ENCODE peak calls at places on chromosomes 5 and 9, in nine cellular contexts. Q is K562, T is PC-3, K is fibroblast of lung, F is HCT116, W is neuronal stem cell, I is GM12878, R is hepatocyte, A is neural progenitor cell. Y is an unnamed sample. For H3K36me3, the result is how much of the 10 kb centered on the place peaks cover.

GRCh38 chr9:92154016-92154415 is 38.8 kb upstream of the SPTLC1 start:
- DNase-seq in Q (no peak), T (no peak), K (no peak), F (no peak), W (no peak), I (no peak), R (no peak), A (no peak), Y (no peak)

GRCh38 chr5:169442354-169443248 is 141.0 kb upstream of the SPDL1 start:
- DNase-seq in Q (no peak), T (no peak), K (peak), F (no peak), W (no peak), I (no peak), R (peak), A (no peak), Y (no peak)

GRCh38 chr5:154801083-154801482 is 45.9 kb downstream of the LARP1 start:
- DNase-seq in Q (no peak), T (peak), K (peak), F (no peak), W (no peak), I (no peak), R (no peak), A (no peak), Y (peak)

GRCh38 chr5:116773926-116774325 is 199.3 kb upstream of the SEMA6A start:
- DNase-seq in Q (no peak), T (no peak), K (no peak), F (no peak), W (no peak), I (no peak), R (no peak), A (peak), Y (no peak)

GRCh38 chr5:101260857-101261256 is 357.8 kb upstream of the ST8SIA4 start:
- DNase-seq in Q (no peak), T (no peak), K (no peak), F (no peak), W (no peak), I (no peak), R (peak), A (no peak), Y (no peak)

GRCh38 chr9:3321186-3321585 is 204.6 kb downstream of the RFX3 start:
- DNase-seq in Q (no peak), T (no peak), K (no peak), F (no peak), W (no peak), I (no peak), R (no peak), A (no peak), Y (no peak)

GRCh38 chr9:82090041-82090440 is 101.5 kb downstream of the SPATA31D1 start:
- DNase-seq in Q (no peak), T (no peak), K (no peak), F (no peak), W (no peak), I (no peak), R (no peak), A (no peak), Y (no peak)

GRCh38 chr9:1267581-1267980 is 217.4 kb downstream of the DMRT2 start:
- DNase-seq in Q (no peak), T (peak), K (no peak), F (no peak), W (no peak), I (no peak), R (no peak), A (no peak), Y (no peak)

GRCh38 chr5:38709678-38710306 is 136.0 kb upstream of the OSMR start:
- DNase-seq in Q (no peak), T (no peak), K (no peak), F (no peak), W (no peak), I (no peak), R (no peak), A (no peak), Y (no peak)

GRCh38 chr9:91840469-91840868 is 109.6 kb downstream of the ROR2 start:
- DNase-seq in Q (no peak), T (no peak), K (no peak), F (no peak), W (no peak), I (no peak), R (no peak), A (no peak), Y (no peak)

GRCh38 chr9:17075758-17076485 is 58.9 kb upstream of the CNTLN start:
- DNase-seq in Q (no peak), T (no peak), K (no peak), F (no peak), W (no peak), I (no peak), R (no peak), A (no peak), Y (no peak)

GRCh38 chr9:82606761-82607382 is 456.1 kb downstream of the RASEF start:
- DNase-seq in Q (no peak), T (peak), K (peak), F (peak), W (peak), I (peak), R (peak), A (peak), Y (peak)

GRCh38 chr5:60852940-60853339 is 8.9 kb upstream of the ELOVL7 start:
- DNase-seq in Q (peak), T (no peak), K (no peak), F (no peak), W (no peak), I (no peak), R (no peak), A (no peak), Y (no peak)

GRCh38 chr5:26847041-26847736 is 191.2 kb downstream of the CDH9 start:
- DNase-seq in Q (no peak), T (no peak), K (no peak), F (no peak), W (no peak), I (no peak), R (peak), A (peak), Y (peak)

GRCh38 chr5:158026248-158027031 is 167.5 kb upstream of the CLINT1 start:
- DNase-seq in Q (no peak), T (no peak), K (peak), F (no peak), W (no peak), I (no peak), R (peak), A (no peak), Y (no peak)

GRCh38 chr5:28281381-28281780 is 1243.0 kb upstream of the CDH9 start:
- DNase-seq in Q (no peak), T (peak), K (peak), F (no peak), W (no peak), I (no peak), R (no peak), A (no peak), Y (peak)

GRCh38 chr9:89639367-89639795 is 34.6 kb downstream of the GADD45G start:
- DNase-seq in Q (no peak), T (no peak), K (no peak), F (no peak), W (no peak), I (no peak), R (no peak), A (no peak), Y (no peak)

GRCh38 chr5:79878721-79879336 is 112.2 kb downstream of the MTX3 start:
- DNase-seq in Q (peak), T (peak), K (no peak), F (peak), W (no peak), I (no peak), R (no peak), A (peak), Y (peak)

GRCh38 chr5:6900247-6900646 is 187.0 kb downstream of the TENT4A start:
- DNase-seq in Q (no peak), T (no peak), K (no peak), F (no peak), W (no peak), I (no peak), R (no peak), A (no peak), Y (no peak)

GRCh38 chr5:169905017-169905416 is 75.3 kb downstream of the INSYN2B start:
- DNase-seq in Q (no peak), T (no peak), K (no peak), F (no peak), W (no peak), I (no peak), R (no peak), A (peak), Y (no peak)

DNA sequence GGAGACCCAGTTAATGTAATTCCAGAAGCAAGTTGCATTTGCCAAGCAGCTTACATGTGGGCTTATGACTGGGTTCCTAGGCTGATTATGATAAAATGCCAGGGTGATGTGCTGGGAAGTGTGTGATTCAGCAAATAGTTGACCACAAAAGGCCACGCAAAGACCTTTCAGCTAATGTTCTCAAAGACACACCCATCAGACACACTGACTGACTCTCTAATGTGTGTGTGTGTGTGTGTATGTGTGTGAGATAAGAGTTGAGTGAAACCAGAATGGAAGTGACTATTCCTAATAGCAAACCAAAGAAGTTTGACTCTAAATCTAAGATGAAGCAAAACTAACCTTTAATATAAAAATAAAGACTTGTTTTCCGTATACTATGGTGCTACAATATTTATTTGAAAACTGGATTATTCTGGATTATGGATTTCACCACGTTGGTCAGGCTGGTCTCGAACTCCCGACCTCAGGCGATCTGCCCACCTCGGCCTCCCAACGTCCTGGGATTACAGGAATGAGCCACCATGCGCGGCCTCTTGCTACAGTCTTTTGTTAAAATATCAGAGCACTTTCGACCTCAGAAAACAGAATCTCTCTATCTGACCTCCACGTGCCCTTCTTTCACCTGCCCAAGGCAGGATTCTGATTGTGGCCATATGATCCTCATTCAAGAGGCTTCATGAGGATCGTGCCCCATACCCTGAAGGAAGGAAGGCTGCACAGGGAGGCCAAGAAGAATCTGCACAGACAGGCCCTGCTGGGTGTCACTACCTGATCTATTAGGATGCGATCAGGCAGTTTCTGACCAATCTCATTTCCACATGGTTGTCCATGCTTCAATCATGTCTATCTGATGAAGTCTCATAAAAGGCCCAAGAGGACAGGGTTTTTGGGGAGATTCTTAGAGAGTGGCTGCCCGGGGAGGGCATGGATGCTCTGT is 75.6 kb downstream of the USP20 start:
- DNase-seq in Q (peak), T (peak), K (peak), F (peak), W (no peak), I (no peak), R (peak), A (no peak), Y (peak)
- H3K4me2 ChIP-seq in Q (no peak), T (peak), K (no peak), F (peak), W (no peak), I (no peak), R (no peak), A (no peak), Y (peak)

DNA sequence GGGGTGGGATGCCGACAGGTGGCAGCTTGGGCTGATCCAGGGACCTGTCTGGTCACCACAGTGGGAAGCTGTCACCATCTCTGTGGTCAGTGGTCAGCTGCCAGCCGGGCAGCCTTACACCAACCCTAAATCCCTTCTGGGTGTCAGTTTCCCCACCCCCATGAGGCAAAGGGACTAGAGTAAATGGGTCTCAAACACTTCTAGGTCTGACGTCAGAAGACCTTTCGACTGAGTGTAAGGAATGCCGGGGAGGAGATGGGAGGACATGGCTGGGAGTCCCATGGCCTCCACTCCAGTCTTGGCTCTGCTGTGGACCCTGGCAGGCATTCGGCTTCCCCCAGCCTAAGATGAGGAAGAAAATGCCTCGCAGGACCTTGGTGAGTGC is 40.3 kb upstream of the SLC25A51 start:
- DNase-seq in Q (no peak), T (no peak), K (peak), F (no peak), W (no peak), I (no peak), R (no peak), A (no peak), Y (no peak)
- H3K36me3 ChIP-seq in Q (under half), T (under half), K (under half), F (under half), W (under half), I (under half), R (under half), A (under half), Y (under half)

GRCh38 chr5:142527234-142527633 is 158.7 kb downstream of the FGF1 start:
- DNase-seq in Q (no peak), T (no peak), K (no peak), F (no peak), W (no peak), I (no peak), R (no peak), A (no peak), Y (no peak)
- H2AFZ ChIP-seq in Q (no peak), T (no peak), K (no peak), F (no peak), W (no peak), I (no peak), R (no peak), A (no peak), Y (no peak)

GRCh38 chr5:91126888-91127287 is 256.2 kb downstream of the ARRDC3 start:
- DNase-seq in Q (no peak), T (no peak), K (no peak), F (no peak), W (no peak), I (no peak), R (no peak), A (no peak), Y (no peak)

GRCh38 chr5:91123896-91124295 is 259.2 kb downstream of the ARRDC3 start:
- DNase-seq in Q (no peak), T (no peak), K (peak), F (no peak), W (no peak), I (no peak), R (no peak), A (no peak), Y (no peak)

GRCh38 chr5:91126448-91126847 is 256.7 kb downstream of the ARRDC3 start:
- DNase-seq in Q (no peak), T (peak), K (peak), F (no peak), W (no peak), I (no peak), R (peak), A (no peak), Y (no peak)

GRCh38 chr5:91127682-91128081 is 255.4 kb downstream of the ARRDC3 start:
- DNase-seq in Q (no peak), T (peak), K (no peak), F (no peak), W (no peak), I (no peak), R (no peak), A (no peak), Y (no peak)

DNA sequence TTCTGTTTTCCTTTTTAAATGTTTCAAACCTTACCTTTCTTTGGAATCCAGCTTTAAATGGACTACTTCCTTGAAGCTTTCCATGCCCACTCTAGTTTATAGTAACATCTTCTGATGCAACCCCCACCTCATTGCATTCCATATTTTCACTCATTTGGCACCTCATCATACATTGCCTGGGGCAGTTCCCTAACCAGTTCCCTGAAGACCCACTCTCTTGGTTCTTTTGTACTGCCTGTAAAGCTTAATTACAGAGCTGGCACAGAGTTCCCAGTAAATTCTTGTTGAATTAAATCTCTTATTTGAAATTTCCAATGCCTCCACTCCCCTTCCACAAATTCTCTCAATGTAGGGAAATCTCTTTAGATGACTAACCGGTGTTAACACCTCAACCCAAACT is 257.2 kb downstream of the ARRDC3 start:
- DNase-seq in Q (no peak), T (peak), K (peak), F (no peak), W (no peak), I (no peak), R (no peak), A (no peak), Y (no peak)
- H3K4me2 ChIP-seq in Q (no peak), T (peak), K (peak), F (no peak), W (no peak), I (no peak), R (peak), A (no peak), Y (no peak)

GRCh38 chr9:128355451-128355850 is 15.1 kb downstream of the SLC27A4 start:
- DNase-seq in Q (no peak), T (no peak), K (no peak), F (no peak), W (no peak), I (no peak), R (no peak), A (no peak), Y (no peak)
- H3K36me3 ChIP-seq in Q (under half), T (under half), K (under half), F (under half), W (under half), I (under half), R (under half), A (under half), Y (under half)

GRCh38 chr5:135693371-135693955 is 114.7 kb upstream of the CXCL14 start:
- DNase-seq in Q (no peak), T (no peak), K (no peak), F (no peak), W (no peak), I (no peak), R (peak), A (no peak), Y (peak)
- H2AFZ ChIP-seq in Q (no peak), T (no peak), K (no peak), F (no peak), W (no peak), I (no peak), R (no peak), A (no peak), Y (peak)

DNA sequence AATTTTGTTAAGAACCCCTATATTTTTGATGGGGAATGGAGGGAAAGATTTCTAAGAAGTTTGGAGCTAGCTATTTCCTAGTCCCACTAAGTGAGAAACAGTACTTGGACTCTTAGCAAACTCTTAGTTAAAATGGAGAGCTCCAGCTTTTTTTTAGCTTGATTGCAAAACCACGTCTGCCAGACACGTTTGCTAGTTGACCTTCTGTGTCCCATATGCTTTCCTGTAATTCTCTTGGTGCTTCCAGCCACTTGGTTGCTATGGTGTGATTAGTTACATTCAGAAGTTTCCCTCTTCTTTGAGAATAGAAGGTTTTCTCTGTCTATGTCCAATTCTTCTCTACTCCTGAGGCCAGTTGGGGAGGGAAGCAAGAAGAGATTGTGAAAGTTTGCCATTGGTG is 417.0 kb upstream of the TLE4 start:
- DNase-seq in Q (no peak), T (no peak), K (no peak), F (no peak), W (no peak), I (no peak), R (no peak), A (no peak), Y (no peak)
- H3K4me2 ChIP-seq in Q (no peak), T (no peak), K (no peak), F (no peak), W (no peak), I (no peak), R (no peak), A (no peak), Y (no peak)

DNA sequence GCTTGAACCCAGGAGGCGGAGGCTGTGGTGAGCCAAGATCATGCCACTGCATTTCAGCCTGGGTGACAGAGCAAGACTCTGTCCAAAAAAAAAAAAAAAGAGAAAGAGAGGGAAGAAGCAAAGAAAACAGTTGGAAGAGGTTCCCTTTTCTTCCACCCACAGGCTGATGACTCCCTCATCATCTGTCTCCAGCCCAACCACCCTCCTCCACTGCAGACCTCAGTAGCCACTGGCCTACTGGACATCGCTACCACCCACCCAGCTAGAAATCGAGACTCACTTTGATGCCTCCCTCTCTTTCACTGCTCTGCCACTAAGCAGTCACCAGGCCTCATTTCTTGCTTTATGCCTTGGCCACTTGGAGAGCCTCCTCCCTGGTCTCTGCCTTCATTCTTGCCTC is 71.2 kb downstream of the NIPSNAP3B start:
- DNase-seq in Q (no peak), T (no peak), K (peak), F (no peak), W (no peak), I (no peak), R (no peak), A (no peak), Y (no peak)
- H3K36me3 ChIP-seq in Q (under half), T (under half), K (under half), F (under half), W (under half), I (under half), R (under half), A (under half), Y (under half)

GRCh38 chr5:96629774-96630173 is 32.4 kb upstream of the CAST start:
- DNase-seq in Q (no peak), T (peak), K (peak), F (peak), W (no peak), I (no peak), R (no peak), A (peak), Y (peak)

GRCh38 chr5:96628406-96628805 is 33.8 kb upstream of the CAST start:
- DNase-seq in Q (no peak), T (no peak), K (peak), F (no peak), W (no peak), I (no peak), R (no peak), A (no peak), Y (no peak)

GRCh38 chr5:96624631-96625030 is 37.5 kb upstream of the CAST start:
- DNase-seq in Q (no peak), T (no peak), K (no peak), F (no peak), W (no peak), I (no peak), R (no peak), A (no peak), Y (no peak)

GRCh38 chr5:96627792-96628191 is 34.4 kb upstream of the CAST start:
- DNase-seq in Q (no peak), T (peak), K (no peak), F (no peak), W (no peak), I (no peak), R (no peak), A (no peak), Y (no peak)

GRCh38 chr5:96626956-96627355 is 35.2 kb upstream of the CAST start:
- DNase-seq in Q (no peak), T (peak), K (peak), F (no peak), W (no peak), I (no peak), R (no peak), A (no peak), Y (peak)
- H2AFZ ChIP-seq in Q (no peak), T (no peak), K (no peak), F (no peak), W (no peak), I (no peak), R (no peak), A (no peak), Y (peak)

GRCh38 chr5:150783422-150783928 is 4.9 kb downstream of the SMIM3 start:
- DNase-seq in Q (no peak), T (peak), K (peak), F (peak), W (no peak), I (peak), R (peak), A (no peak), Y (peak)
- H3K4me2 ChIP-seq in Q (no peak), T (peak), K (peak), F (peak), W (no peak), I (peak), R (peak), A (no peak), Y (peak)